ENCODE peak calls at places on chromosomes 4 and X, in seven cellular contexts. A is neuronal stem cell; B is central memory CD4-positive, alpha-beta T cell; H is NCI-H146; D is glomerular endothelial cell; F is pancreas; L is NCI-H1092. E is an unnamed sample.

GRCh38 chr4:7783560-7783959 is 156.1 kb downstream of the AFAP1 start:
- DNase-seq in A (no peak), B (no peak), H (no peak), D (no peak), F (no peak), L (no peak), E (no peak)

GRCh38 chrX:40299502-40300118 is 201.9 kb upstream of the BCOR start:
- DNase-seq in A (no peak), B (no peak), H (no peak), D (no peak), F (no peak), L (no peak), E (no peak)

GRCh38 chr4:75745192-75745591 is 20.8 kb downstream of the USO1 start:
- DNase-seq in A (no peak), B (no peak), H (no peak), D (no peak), F (no peak), L (no peak), E (no peak)

GRCh38 chr4:162506253-162506652 is 342.5 kb upstream of the FSTL5 start:
- DNase-seq in A (no peak), B (no peak), H (no peak), D (no peak), F (no peak), L (no peak), E (no peak)

GRCh38 chr4:118367872-118368271 is 15.1 kb upstream of the PRSS12 start:
- DNase-seq in A (no peak), B (no peak), H (no peak), D (no peak), F (no peak), L (no peak), E (peak; percentile 44)

GRCh38 chr4:150964754-150965153 is 50.3 kb downstream of the LRBA start:
- DNase-seq in A (no peak), B (no peak), H (no peak), D (no peak), F (no peak), L (no peak), E (no peak)

GRCh38 chr4:99471349-99471748 is 36.2 kb upstream of the ADH7 start:
- DNase-seq in A (no peak), B (no peak), H (no peak), D (no peak), F (no peak), L (no peak), E (no peak)

GRCh38 chr4:7217453-7218310 is 25.3 kb downstream of the SORCS2 start:
- DNase-seq in A (no peak), B (no peak), H (no peak), D (no peak), F (peak; percentile 9), L (no peak), E (no peak)

GRCh38 chr4:20431422-20432014 is 179.8 kb downstream of the SLIT2 start:
- DNase-seq in A (no peak), B (no peak), H (no peak), D (no peak), F (no peak), L (no peak), E (no peak)

GRCh38 chr4:107801766-107802211 is 22.9 kb upstream of the SGMS2 start:
- DNase-seq in A (no peak), B (no peak), H (no peak), D (no peak), F (no peak), L (no peak), E (no peak)